ENCODE peak calls at places on chromosome X, in seven cellular contexts. G is fibroblast of pulmonary artery; R is Panc1; T is cardiac muscle cell; L is heart right ventricle; N is neural crest cell; Y is CD8-positive, alpha-beta T cell. W is an unnamed sample.

GRCh38 chrX:2677764-2678163 is 13.3 kb upstream of the CD99 start:
- DNase-seq in G (peak; percentile 98), R (peak; percentile 55), T (peak; percentile 99), L (peak; percentile 74), N (no peak), Y (no peak), W (no peak)

GRCh38 chrX:65750674-65751469 is 83.4 kb downstream of the MSN start:
- DNase-seq in G (no peak), R (no peak), T (no peak), L (no peak), N (no peak), Y (peak; percentile 29), W (no peak)

GRCh38 chrX:81925812-81926211 is 723.9 kb downstream of the SH3BGRL start:
- DNase-seq in G (no peak), R (no peak), T (no peak), L (no peak), N (no peak), Y (no peak), W (no peak)

GRCh38 chrX:155056877-155057792 is 13.8 kb downstream of the CMC4 start:
- DNase-seq in G (peak; percentile 83), R (no peak), T (peak; percentile 85), L (peak; percentile 50), N (peak; percentile 43), Y (peak; percentile 31), W (peak; percentile 62)

GRCh38 chrX:3545901-3546300 is 167.5 kb downstream of the PRKX start:
- DNase-seq in G (no peak), R (no peak), T (no peak), L (no peak), N (no peak), Y (no peak), W (no peak)

GRCh38 chrX:115449742-115450141 is 111.2 kb upstream of the PLS3 start:
- DNase-seq in G (peak; percentile 83), R (no peak), T (peak; percentile 82), L (peak; percentile 56), N (no peak), Y (no peak), W (no peak)

GRCh38 chrX:151713859-151714258 is 2.0 kb upstream of the FATE1 start:
- DNase-seq in G (peak; percentile 12), R (peak; percentile 5), T (peak; percentile 18), L (no peak), N (peak; percentile 20), Y (no peak), W (peak; percentile 48)

GRCh38 chrX:150018931-150019331 is 80.6 kb upstream of the EOLA2 start:
- DNase-seq in G (peak; percentile 39), R (no peak), T (peak; percentile 43), L (no peak), N (no peak), Y (no peak), W (no peak)

DNA sequence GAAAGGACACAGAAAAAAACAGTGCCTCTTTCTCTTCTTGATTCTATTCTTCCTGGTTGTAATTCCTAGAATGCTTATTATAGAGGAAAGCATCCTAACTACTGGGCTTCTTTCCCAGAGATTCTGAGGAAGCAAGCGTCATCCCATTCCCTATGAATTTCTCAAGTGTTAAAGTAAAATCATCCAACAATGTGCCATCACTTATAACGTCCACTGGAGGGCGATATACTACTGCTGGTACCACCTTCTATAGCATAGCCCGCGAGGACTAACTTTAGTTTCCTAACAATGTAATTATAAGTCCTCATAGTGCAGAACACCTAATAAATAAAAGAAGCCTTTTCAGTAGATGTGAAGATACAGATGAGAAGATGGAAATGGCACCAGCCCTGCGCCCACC is 4.4 kb downstream of the CENPVL3 start:
- DNase-seq in G (peak; percentile 56), R (peak; percentile 17), T (peak; percentile 69), L (no peak), N (peak; percentile 1), Y (no peak), W (no peak)
- TF ChIP-seq CTCF in G (peak; percentile 58), R (peak; percentile 68), T (peak; percentile 59), L (peak; percentile 26), N (peak; percentile 71), Y (peak; percentile 44), W (peak; percentile 66)

DNA sequence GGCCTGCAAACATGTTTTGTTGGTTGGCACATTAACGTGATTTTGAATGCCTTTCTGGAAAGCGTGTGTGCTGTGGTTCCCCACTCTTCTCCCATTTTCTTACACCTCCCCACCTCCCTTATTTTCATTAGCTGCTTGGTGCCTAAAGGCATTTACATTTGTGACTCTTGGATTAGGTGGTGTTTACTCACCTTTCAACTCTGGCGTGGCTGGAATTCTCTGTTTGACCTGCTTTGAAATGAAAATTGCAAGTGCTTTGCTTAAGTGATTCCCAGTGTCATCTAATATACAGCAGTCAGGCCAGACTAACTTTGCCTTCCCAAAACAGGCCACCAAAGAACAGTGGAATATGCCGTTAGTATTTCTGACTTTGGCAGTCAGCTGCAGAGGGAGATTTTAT is 80.5 kb downstream of the NHSL2 start:
- DNase-seq in G (no peak), R (no peak), T (no peak), L (no peak), N (no peak), Y (no peak), W (no peak)
- TF ChIP-seq CTCF in G (no peak), R (no peak), T (no peak), L (no peak), N (no peak), Y (no peak), W (no peak)

DNA sequence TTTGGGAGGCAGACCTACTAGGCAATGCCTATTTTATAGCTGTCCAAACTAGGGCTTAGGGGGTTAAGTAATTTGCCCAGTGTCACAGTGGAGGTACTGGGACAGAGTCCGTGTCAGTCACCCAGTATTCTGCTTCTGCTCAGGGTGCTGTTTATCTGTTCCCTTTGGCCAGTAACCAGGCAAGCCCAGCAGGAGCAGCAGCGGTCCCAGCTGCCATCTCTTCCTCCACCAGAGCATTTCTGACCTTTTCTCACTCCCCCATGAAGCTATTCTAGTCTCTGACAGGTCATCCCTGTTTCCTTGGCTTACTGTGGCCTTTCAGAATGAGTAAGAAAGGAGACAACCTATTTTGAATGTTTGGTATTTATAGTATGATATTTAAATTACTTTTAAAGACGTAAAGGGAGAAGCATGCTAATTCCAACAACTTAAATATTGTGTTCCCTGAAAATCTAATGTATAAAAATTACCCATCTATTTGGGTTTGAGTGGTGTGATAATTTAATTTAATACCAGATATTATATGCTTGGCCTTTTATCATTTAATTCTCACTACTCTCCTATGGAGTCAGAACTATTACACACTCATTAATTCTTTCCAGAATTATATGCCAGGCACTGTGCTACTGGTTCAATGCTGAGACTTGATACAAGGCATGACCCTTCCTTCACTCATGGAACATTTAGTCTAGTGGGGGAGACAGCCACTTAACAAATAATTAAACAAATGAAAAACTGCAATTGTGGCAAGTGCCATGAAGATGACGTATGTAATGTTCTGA is 60.6 kb downstream of the RPS6KA3 start:
- DNase-seq in G (peak; percentile 5), R (no peak), T (no peak), L (peak; percentile 15), N (no peak), Y (no peak), W (no peak)
- TF ChIP-seq CTCF in G (no peak), R (no peak), T (no peak), L (no peak), N (no peak), Y (no peak), W (no peak)

DNA sequence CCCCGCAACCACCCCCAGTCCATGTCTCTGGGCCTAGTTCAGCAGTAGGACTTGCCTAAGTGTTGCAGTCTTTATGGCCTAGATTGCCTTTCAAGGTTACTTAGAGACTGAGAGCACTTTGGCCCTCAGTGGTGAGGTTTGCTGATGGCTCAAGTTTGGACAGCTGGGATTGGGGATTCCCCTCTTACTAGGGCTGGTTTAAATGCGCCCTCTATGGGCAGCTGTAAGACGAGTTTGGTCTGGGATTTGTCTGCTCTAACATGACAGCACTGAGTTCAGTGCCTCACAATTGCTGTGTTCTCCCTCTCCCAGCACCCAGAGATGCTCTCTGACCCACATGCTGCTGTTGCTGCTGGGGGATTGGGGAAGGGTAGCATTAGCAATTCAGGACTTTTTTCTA is 23.1 kb downstream of the DACH2 start:
- DNase-seq in G (peak; percentile 6), R (peak; percentile 5), T (peak; percentile 7), L (no peak), N (no peak), Y (no peak), W (peak; percentile 35)
- TF ChIP-seq CTCF in G (no peak), R (peak; percentile 49), T (no peak), L (no peak), N (peak; percentile 61), Y (no peak), W (peak; percentile 52)

DNA sequence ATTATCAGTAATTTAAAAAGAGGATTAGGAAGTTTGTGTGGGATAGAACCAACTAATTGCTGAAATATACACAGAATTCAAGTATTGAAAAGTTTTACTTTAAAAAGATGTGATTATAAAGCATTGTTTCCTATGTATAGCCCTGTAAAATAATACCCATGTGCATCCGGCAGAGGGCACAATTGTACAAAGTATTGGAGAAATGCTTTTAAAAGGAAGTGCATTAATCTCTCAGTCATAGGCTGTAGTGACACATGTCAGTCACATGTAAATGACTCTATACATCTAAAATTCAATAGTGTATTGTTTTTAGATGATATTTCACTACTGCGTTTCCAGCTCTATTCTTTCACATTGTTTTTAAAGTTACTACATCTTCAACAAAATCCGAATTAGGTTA is 9.7 kb upstream of the GEMIN8 start:
- DNase-seq in G (peak; percentile 58), R (no peak), T (peak; percentile 51), L (no peak), N (peak; percentile 56), Y (peak; percentile 43), W (peak; percentile 44)
- TF ChIP-seq CTCF in G (peak; percentile 51), R (peak; percentile 46), T (peak; percentile 44), L (peak; percentile 26), N (peak; percentile 78), Y (peak; percentile 64), W (peak; percentile 69)

DNA sequence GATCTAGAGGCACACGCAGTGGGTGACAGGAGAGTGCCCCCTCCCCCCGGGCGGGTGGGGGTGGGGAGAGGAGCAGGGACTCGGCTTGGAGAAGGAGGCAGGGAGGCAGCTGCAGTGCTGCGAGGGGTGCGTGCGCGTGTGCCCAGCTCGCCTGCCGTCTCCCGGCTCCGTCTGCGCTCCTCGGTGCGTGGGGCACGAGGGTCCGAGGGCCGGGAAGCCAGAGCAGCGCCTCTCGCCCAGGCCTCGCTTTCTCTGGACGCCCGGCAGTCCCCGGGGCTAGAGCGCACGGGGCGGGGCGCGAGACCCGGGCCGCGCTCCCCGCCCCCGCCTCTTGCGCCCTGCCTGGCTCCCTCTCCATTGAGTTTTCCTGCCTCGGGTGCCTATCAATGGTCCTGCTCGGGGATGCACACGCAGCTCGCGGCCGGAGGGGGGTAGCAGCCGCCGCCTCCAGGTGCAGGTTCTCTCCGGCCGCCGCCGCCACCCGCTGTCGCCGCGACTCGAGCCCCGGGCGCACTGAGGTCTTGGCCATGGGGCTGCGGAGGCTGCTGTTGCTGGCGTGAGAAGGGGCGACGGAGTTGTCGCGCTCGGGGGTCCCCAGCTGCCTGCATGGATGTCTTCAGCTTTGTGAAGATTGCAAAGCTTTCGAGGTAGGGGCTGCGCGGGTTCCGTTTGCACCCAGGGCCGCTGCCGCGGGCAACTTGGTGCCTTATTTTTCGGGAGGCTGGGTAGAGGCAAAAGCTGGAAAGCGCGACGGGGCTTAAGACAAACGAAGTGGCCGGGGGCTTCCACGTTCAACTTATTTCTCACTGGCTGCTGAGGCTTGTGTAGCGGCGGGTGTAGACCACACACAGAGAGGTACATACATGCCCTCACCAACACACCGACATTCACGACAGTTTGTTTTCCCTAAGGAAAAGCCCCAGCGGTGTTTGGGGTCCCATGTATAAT is at the start of gene FRMPD4:
- DNase-seq in G (peak; percentile 47), R (no peak), T (peak; percentile 57), L (peak; percentile 9), N (peak; percentile 9), Y (no peak), W (peak; percentile 54)
- TF ChIP-seq CTCF in G (peak; percentile 3), R (no peak), T (peak; percentile 37), L (no peak), N (peak; percentile 25), Y (no peak), W (no peak)